ENCODE peak calls at places on chromosomes 5 and 9, in six cellular contexts. J, X, N, V, E and Q are unnamed samples.

GRCh38 chr5:81450940-81451339 is 57.0 kb upstream of the ACOT12 start:
- DNase-seq in J (no peak), X (no peak), N (no peak), V (peak), E (no peak), Q (no peak)

GRCh38 chr9:133107961-133108793 is 12.9 kb downstream of the RALGDS start:
- DNase-seq in J (no peak), X (peak), N (no peak), V (no peak), E (no peak), Q (no peak)

GRCh38 chr5:36523931-36524330 is 82.5 kb upstream of the SLC1A3 start:
- DNase-seq in J (no peak), X (no peak), N (no peak), V (no peak), E (no peak), Q (no peak)

GRCh38 chr5:180643191-180643851 is 6.1 kb downstream of the FLT4 start:
- DNase-seq in J (no peak), X (no peak), N (no peak), V (no peak), E (no peak), Q (no peak)

GRCh38 chr5:154236459-154237375 is 46.2 kb downstream of the GALNT10 start:
- DNase-seq in J (no peak), X (no peak), N (no peak), V (no peak), E (no peak), Q (no peak)

GRCh38 chr9:112203536-112203935 is 28.4 kb upstream of the SUSD1 start:
- DNase-seq in J (no peak), X (no peak), N (no peak), V (peak), E (no peak), Q (no peak)

GRCh38 chr9:130226112-130226511 is 39.4 kb upstream of the HMCN2 start:
- DNase-seq in J (no peak), X (no peak), N (no peak), V (no peak), E (no peak), Q (no peak)

GRCh38 chr9:4886698-4887097 is 94.0 kb downstream of the RCL1 start:
- DNase-seq in J (no peak), X (no peak), N (no peak), V (no peak), E (no peak), Q (no peak)

GRCh38 chr5:83724915-83725314 is 4.3 kb upstream of the HAPLN1 start:
- DNase-seq in J (no peak), X (no peak), N (no peak), V (no peak), E (no peak), Q (no peak)

GRCh38 chr9:106718996-106719395 is 144.0 kb upstream of the ZNF462 start:
- DNase-seq in J (no peak), X (no peak), N (no peak), V (peak), E (no peak), Q (no peak)

GRCh38 chr5:89847743-89848142 is 561.8 kb downstream of the CETN3 start:
- DNase-seq in J (no peak), X (no peak), N (no peak), V (no peak), E (no peak), Q (no peak)

GRCh38 chr9:98432960-98433359 is 177.5 kb upstream of the TBC1D2 start:
- DNase-seq in J (no peak), X (no peak), N (no peak), V (no peak), E (no peak), Q (no peak)

GRCh38 chr9:129494113-129494789 is 126.7 kb downstream of the C9orf50 start:
- DNase-seq in J (no peak), X (no peak), N (no peak), V (no peak), E (no peak), Q (no peak)

GRCh38 chr9:93033541-93033940 is 25.0 kb upstream of the SUSD3 start:
- DNase-seq in J (no peak), X (no peak), N (no peak), V (no peak), E (no peak), Q (no peak)

GRCh38 chr9:757246-757881 is 84.1 kb upstream of the DMRT1 start:
- DNase-seq in J (no peak), X (peak), N (no peak), V (no peak), E (no peak), Q (no peak)

GRCh38 chr9:131290767-131291370 is 1.3 kb downstream of the PLPP7 start:
- DNase-seq in J (no peak), X (peak), N (no peak), V (no peak), E (no peak), Q (no peak)

GRCh38 chr9:81150016-81150625 is 539.2 kb downstream of the TLE1 start:
- DNase-seq in J (no peak), X (no peak), N (no peak), V (no peak), E (no peak), Q (no peak)

GRCh38 chr5:8474569-8474930 is 605.6 kb downstream of the MTRR start:
- DNase-seq in J (no peak), X (no peak), N (no peak), V (no peak), E (no peak), Q (no peak)

GRCh38 chr9:113602126-113603119 is 138.9 kb downstream of the RGS3 start:
- DNase-seq in J (no peak), X (peak), N (no peak), V (no peak), E (no peak), Q (no peak)

GRCh38 chr5:180670586-180671359 is 21.4 kb upstream of the FLT4 start:
- DNase-seq in J (peak), X (peak), N (no peak), V (no peak), E (peak), Q (peak)

GRCh38 chr9:131503626-131504465 is 1.1 kb downstream of the POMT1 start:
- DNase-seq in J (no peak), X (no peak), N (peak), V (no peak), E (peak), Q (no peak)

GRCh38 chr9:109182940-109183798 is 16.1 kb upstream of the FRRS1L start:
- DNase-seq in J (no peak), X (peak), N (no peak), V (no peak), E (no peak), Q (no peak)

GRCh38 chr5:116970318-116970717 is 395.7 kb upstream of the SEMA6A start:
- DNase-seq in J (no peak), X (no peak), N (no peak), V (no peak), E (no peak), Q (no peak)

GRCh38 chr9:128145951-128146351 is 3.3 kb upstream of the LCN2 start:
- DNase-seq in J (no peak), X (peak), N (no peak), V (no peak), E (no peak), Q (no peak)

GRCh38 chr5:130227699-130228098 is 323.4 kb downstream of the CHSY3 start:
- DNase-seq in J (no peak), X (no peak), N (no peak), V (no peak), E (no peak), Q (no peak)

GRCh38 chr5:102651466-102651865 is 103.6 kb upstream of the PAM start:
- DNase-seq in J (no peak), X (no peak), N (no peak), V (no peak), E (no peak), Q (no peak)

GRCh38 chr5:125785407-125785806 is 637.8 kb upstream of the GRAMD2B start:
- DNase-seq in J (no peak), X (no peak), N (no peak), V (no peak), E (no peak), Q (no peak)

GRCh38 chr9:75830303-75830702 is 60.2 kb upstream of the PCSK5 start:
- DNase-seq in J (no peak), X (no peak), N (no peak), V (no peak), E (no peak), Q (no peak)

GRCh38 chr5:10702040-10702629 is 58.9 kb downstream of the DAP start:
- DNase-seq in J (no peak), X (no peak), N (no peak), V (peak), E (no peak), Q (no peak)

GRCh38 chr5:116396700-116397099 is 177.9 kb downstream of the SEMA6A start:
- DNase-seq in J (no peak), X (no peak), N (no peak), V (no peak), E (no peak), Q (no peak)

GRCh38 chr5:18090177-18090576 is 455.9 kb downstream of the TAF11L14 start:
- DNase-seq in J (no peak), X (no peak), N (no peak), V (no peak), E (no peak), Q (no peak)

GRCh38 chr9:133788819-133789733 is 50.9 kb upstream of the SARDH start:
- DNase-seq in J (peak), X (peak), N (no peak), V (no peak), E (no peak), Q (peak)

GRCh38 chr9:134212809-134213507 is 48.6 kb upstream of the RNU6ATAC start:
- DNase-seq in J (no peak), X (no peak), N (no peak), V (no peak), E (no peak), Q (no peak)

GRCh38 chr9:129206401-129206800 is 28.3 kb upstream of the IER5L start:
- DNase-seq in J (no peak), X (no peak), N (no peak), V (no peak), E (no peak), Q (no peak)